ENCODE peak calls at places on chromosomes 3 and 15, in four cellular contexts. One of them, this sample, is unnamed.

GRCh38 chr15:68315495-68316007 is 38.0 kb downstream of the FEM1B start:
- DNase-seq in WTC11: peak
- DNase-seq in K562: no peak
- DNase-seq in SK-N-SH: no peak
- DNase-seq in this sample: peak

GRCh38 chr3:123724306-123724705 is 139.5 kb upstream of the HACD2 start:
- DNase-seq in WTC11: peak
- DNase-seq in K562: no peak
- DNase-seq in SK-N-SH: no peak
- DNase-seq in this sample: no peak

GRCh38 chr3:134312873-134313838 is 61.1 kb downstream of the AMOTL2 start:
- DNase-seq in WTC11: peak
- DNase-seq in K562: peak
- DNase-seq in SK-N-SH: no peak
- DNase-seq in this sample: peak

GRCh38 chr3:170670504-170670903 is 84.6 kb upstream of the SLC7A14 start:
- DNase-seq in WTC11: no peak
- DNase-seq in K562: no peak
- DNase-seq in SK-N-SH: no peak
- DNase-seq in this sample: no peak

GRCh38 chr3:64444619-64445317 is 219.5 kb upstream of the PRICKLE2 start:
- DNase-seq in WTC11: peak
- DNase-seq in K562: no peak
- DNase-seq in SK-N-SH: peak
- DNase-seq in this sample: no peak

GRCh38 chr3:128009952-128010846 is 42.0 kb upstream of the SEC61A1 start:
- DNase-seq in WTC11: no peak
- DNase-seq in K562: no peak
- DNase-seq in SK-N-SH: no peak
- DNase-seq in this sample: no peak

GRCh38 chr3:13051581-13051980 is 21.6 kb downstream of the IQSEC1 start:
- DNase-seq in WTC11: no peak
- DNase-seq in K562: no peak
- DNase-seq in SK-N-SH: no peak
- DNase-seq in this sample: no peak

GRCh38 chr15:88375234-88375926 is 91.8 kb downstream of the MRPL46 start:
- DNase-seq in WTC11: no peak
- DNase-seq in K562: no peak
- DNase-seq in SK-N-SH: no peak
- DNase-seq in this sample: peak

GRCh38 chr15:41928637-41929620 is 35.1 kb upstream of the SPTBN5 start:
- DNase-seq in WTC11: no peak
- DNase-seq in K562: no peak
- DNase-seq in SK-N-SH: peak
- DNase-seq in this sample: no peak

GRCh38 chr15:52783191-52783829 is 6.8 kb downstream of the ONECUT1 start:
- DNase-seq in WTC11: peak
- DNase-seq in K562: no peak
- DNase-seq in SK-N-SH: no peak
- DNase-seq in this sample: peak

GRCh38 chr3:179450901-179451334 is 352 bp downstream of the GNB4 start:
- DNase-seq in WTC11: no peak
- DNase-seq in K562: no peak
- DNase-seq in SK-N-SH: no peak
- DNase-seq in this sample: no peak

GRCh38 chr15:34691024-34691423 is 63.8 kb downstream of the GJD2 start:
- DNase-seq in WTC11: no peak
- DNase-seq in K562: no peak
- DNase-seq in SK-N-SH: no peak
- DNase-seq in this sample: no peak

GRCh38 chr15:28919201-28919627 is 33.4 kb downstream of the APBA2 start:
- DNase-seq in WTC11: peak
- DNase-seq in K562: no peak
- DNase-seq in SK-N-SH: no peak
- DNase-seq in this sample: no peak

GRCh38 chr15:84681822-84682221 is 23.8 kb upstream of the NMB start:
- DNase-seq in WTC11: no peak
- DNase-seq in K562: no peak
- DNase-seq in SK-N-SH: no peak
- DNase-seq in this sample: no peak

GRCh38 chr3:114155370-114155821 is 23.5 kb downstream of the DRD3 start:
- DNase-seq in WTC11: peak
- DNase-seq in K562: peak
- DNase-seq in SK-N-SH: peak
- DNase-seq in this sample: no peak

GRCh38 chr15:100764778-100765457 is 114.7 kb upstream of the ALDH1A3 start:
- DNase-seq in WTC11: peak
- DNase-seq in K562: no peak
- DNase-seq in SK-N-SH: peak
- DNase-seq in this sample: no peak

GRCh38 chr15:43277231-43277823 is 10.6 kb upstream of the TGM5 start:
- DNase-seq in WTC11: no peak
- DNase-seq in K562: no peak
- DNase-seq in SK-N-SH: no peak
- DNase-seq in this sample: no peak

GRCh38 chr15:101537681-101538080 is 48.2 kb upstream of the PCSK6 start:
- DNase-seq in WTC11: no peak
- DNase-seq in K562: no peak
- DNase-seq in SK-N-SH: no peak
- DNase-seq in this sample: no peak

DNA sequence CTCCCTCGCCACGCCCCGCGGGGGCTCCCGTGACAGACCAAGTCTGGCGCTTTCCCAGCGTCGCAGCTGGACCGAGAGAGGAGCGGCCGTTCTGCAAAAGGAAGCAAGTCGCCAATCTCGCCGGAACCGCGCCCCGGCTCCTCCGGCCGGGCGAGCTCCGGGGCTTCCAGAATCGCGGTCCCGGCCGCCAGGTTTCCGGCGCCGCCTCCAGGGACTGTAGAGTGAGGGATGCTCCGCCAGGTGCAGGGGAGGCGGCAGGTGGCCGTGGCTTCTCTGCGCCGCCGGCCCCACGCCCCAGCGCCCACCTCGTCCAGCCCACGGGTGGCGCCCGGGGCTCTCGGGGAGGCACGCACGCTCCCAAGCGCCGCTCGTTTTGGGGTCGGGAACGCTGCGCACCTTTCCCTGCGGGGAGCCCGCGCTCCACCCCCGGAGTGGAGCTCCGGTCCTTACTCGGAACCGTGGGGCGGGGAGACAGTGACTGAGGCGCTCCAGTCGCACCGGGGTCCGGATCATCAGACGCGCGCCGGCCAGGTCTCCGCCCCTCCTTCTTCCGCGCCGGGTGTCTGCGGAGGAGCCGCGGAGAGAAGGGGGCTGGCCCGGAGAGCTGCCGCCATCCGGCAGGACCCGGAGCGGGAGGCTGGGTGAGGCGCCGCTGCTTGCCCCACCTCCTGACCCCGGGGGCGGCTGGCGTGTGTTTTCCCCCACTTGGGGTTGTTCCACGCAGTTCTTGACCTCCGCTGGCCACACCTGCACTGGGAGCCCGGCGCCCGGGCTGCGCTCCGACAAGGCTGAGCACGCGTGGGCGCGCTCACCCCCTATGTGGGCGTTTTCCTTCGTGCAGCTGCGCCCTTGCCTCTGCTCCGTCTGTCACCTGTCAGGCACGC is at the start of gene MCF2L2:
- DNase-seq in WTC11: peak
- DNase-seq in K562: peak
- DNase-seq in SK-N-SH: peak
- DNase-seq in this sample: no peak
- TF ChIP-seq TEAD4 in WTC11: no peak
- TF ChIP-seq TEAD4 in K562: no peak
- TF ChIP-seq TEAD4 in SK-N-SH: no peak
- TF ChIP-seq TEAD4 in this sample: no peak

GRCh38 chr3:194265505-194265892 is 85.6 kb downstream of the CPN2 start:
- DNase-seq in WTC11: no peak
- DNase-seq in K562: no peak
- DNase-seq in SK-N-SH: peak
- DNase-seq in this sample: no peak
- TF ChIP-seq TEAD4 in WTC11: no peak
- TF ChIP-seq TEAD4 in K562: no peak
- TF ChIP-seq TEAD4 in SK-N-SH: no peak
- TF ChIP-seq TEAD4 in this sample: no peak

GRCh38 chr3:10228248-10228950 is 19.9 kb upstream of the TATDN2 start:
- DNase-seq in WTC11: no peak
- DNase-seq in K562: no peak
- DNase-seq in SK-N-SH: no peak
- DNase-seq in this sample: no peak

GRCh38 chr3:10226293-10226692 is 22.0 kb upstream of the TATDN2 start:
- DNase-seq in WTC11: peak
- DNase-seq in K562: no peak
- DNase-seq in SK-N-SH: no peak
- DNase-seq in this sample: peak

GRCh38 chr3:10224794-10225660 is 23.2 kb upstream of the TATDN2 start:
- DNase-seq in WTC11: peak
- DNase-seq in K562: peak
- DNase-seq in SK-N-SH: peak
- DNase-seq in this sample: peak

GRCh38 chr3:10219737-10220136 is 28.5 kb upstream of the TATDN2 start:
- DNase-seq in WTC11: no peak
- DNase-seq in K562: no peak
- DNase-seq in SK-N-SH: no peak
- DNase-seq in this sample: no peak

DNA sequence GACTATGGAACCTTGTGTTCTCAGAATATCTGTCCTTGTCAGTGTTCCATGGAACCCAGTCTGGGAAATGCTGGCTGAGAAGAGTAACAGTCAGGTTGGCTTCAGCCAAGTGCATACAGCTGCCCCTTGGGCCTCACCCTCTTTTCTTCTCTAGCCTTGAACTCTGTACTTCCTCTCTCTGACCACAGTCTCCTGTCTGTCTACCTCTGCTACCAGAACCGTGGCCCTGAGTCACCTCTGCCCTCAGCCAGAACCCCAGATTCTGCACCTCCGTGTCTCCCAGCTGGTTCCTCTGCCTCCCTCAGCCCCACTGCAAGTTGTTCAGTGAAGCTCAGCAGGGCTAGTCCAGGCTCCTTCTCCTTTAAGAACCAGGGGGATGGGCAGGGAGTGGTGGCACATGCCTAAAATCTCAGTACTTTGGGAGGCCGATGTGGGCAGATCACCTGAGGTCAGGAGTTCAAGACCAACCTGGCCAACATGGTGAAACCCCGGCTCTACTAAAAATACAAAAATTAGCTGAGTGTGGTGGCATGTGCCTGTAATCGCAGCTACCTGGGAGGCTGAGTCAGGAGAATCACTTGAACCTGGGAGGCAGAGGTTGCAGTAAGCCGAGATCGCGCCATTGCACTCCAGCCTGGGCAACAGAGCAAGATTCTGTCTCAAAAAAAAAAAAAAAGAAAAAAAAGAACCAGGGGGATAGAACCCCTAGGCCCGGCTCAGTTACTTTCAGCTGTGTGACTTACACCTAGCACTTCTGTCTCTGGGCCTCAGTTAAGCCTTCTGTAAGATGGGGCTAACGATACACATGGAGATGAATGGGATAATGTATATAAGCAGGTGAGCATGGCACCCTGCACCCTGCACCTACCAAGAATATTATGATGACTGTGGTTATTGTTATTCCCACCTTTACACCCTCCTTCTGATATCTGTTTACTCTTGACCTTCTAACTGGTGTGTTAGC is 24.3 kb upstream of the TATDN2 start:
- DNase-seq in WTC11: no peak
- DNase-seq in K562: no peak
- DNase-seq in SK-N-SH: no peak
- DNase-seq in this sample: no peak
- TF ChIP-seq TEAD4 in WTC11: no peak
- TF ChIP-seq TEAD4 in K562: no peak
- TF ChIP-seq TEAD4 in SK-N-SH: no peak
- TF ChIP-seq TEAD4 in this sample: no peak

GRCh38 chr3:68889328-68889727 is 43.0 kb downstream of the TAFA4 start:
- DNase-seq in WTC11: no peak
- DNase-seq in K562: no peak
- DNase-seq in SK-N-SH: no peak
- DNase-seq in this sample: no peak

GRCh38 chr3:68892297-68892696 is 40.0 kb downstream of the TAFA4 start:
- DNase-seq in WTC11: no peak
- DNase-seq in K562: no peak
- DNase-seq in SK-N-SH: no peak
- DNase-seq in this sample: no peak

GRCh38 chr3:68893600-68894239 is 38.6 kb downstream of the TAFA4 start:
- DNase-seq in WTC11: no peak
- DNase-seq in K562: peak
- DNase-seq in SK-N-SH: peak
- DNase-seq in this sample: no peak
- TF ChIP-seq TEAD4 in WTC11: no peak
- TF ChIP-seq TEAD4 in K562: no peak
- TF ChIP-seq TEAD4 in SK-N-SH: no peak
- TF ChIP-seq TEAD4 in this sample: no peak

GRCh38 chr15:33226559-33227181 is 32.2 kb upstream of the FMN1 start:
- DNase-seq in WTC11: peak
- DNase-seq in K562: peak
- DNase-seq in SK-N-SH: peak
- DNase-seq in this sample: no peak
- TF ChIP-seq TEAD4 in WTC11: no peak
- TF ChIP-seq TEAD4 in K562: no peak
- TF ChIP-seq TEAD4 in SK-N-SH: no peak
- TF ChIP-seq TEAD4 in this sample: no peak

GRCh38 chr15:31309893-31310606 is 16.6 kb upstream of the KLF13 start:
- DNase-seq in WTC11: no peak
- DNase-seq in K562: no peak
- DNase-seq in SK-N-SH: no peak
- DNase-seq in this sample: no peak

GRCh38 chr15:31306426-31307269 is 20.0 kb upstream of the KLF13 start:
- DNase-seq in WTC11: peak
- DNase-seq in K562: no peak
- DNase-seq in SK-N-SH: no peak
- DNase-seq in this sample: peak

GRCh38 chr15:31306036-31306425 is 20.6 kb upstream of the KLF13 start:
- DNase-seq in WTC11: no peak
- DNase-seq in K562: no peak
- DNase-seq in SK-N-SH: peak
- DNase-seq in this sample: no peak

GRCh38 chr15:31307270-31308184 is 19.1 kb upstream of the KLF13 start:
- DNase-seq in WTC11: no peak
- DNase-seq in K562: no peak
- DNase-seq in SK-N-SH: no peak
- DNase-seq in this sample: no peak

DNA sequence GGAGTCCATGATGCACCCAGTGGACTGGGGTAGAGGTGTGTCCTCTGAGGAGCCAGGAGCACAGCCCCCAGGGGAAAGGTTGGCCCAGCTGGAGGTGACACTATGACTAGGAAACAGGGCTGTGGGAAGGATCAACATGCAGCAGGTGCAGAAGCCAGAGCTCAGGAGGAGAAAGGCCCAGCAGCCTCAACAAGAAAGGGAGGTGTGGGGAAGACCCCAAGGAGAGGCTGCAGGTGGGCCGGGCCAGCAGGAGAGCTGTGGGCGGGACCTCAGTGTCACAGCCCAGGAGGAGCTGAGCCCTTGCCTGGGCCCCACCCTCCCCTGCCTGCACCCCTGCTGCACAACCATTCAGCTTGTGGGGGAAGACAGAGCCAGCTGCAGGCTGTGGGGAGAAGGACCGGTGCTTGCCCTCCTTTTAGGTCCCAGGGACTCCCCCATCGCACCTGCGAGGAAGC is 18.4 kb upstream of the KLF13 start:
- DNase-seq in WTC11: peak
- DNase-seq in K562: no peak
- DNase-seq in SK-N-SH: no peak
- DNase-seq in this sample: no peak
- TF ChIP-seq TEAD4 in WTC11: no peak
- TF ChIP-seq TEAD4 in K562: no peak
- TF ChIP-seq TEAD4 in SK-N-SH: no peak
- TF ChIP-seq TEAD4 in this sample: no peak

This sample was measured in H1.